ENCODE peak calls at places on chromosomes 13 and 19, in eight cellular contexts. J is lower leg skin, H is GM12865, N is GM12864, Q is choroid plexus epithelial cell, D is kidney, T is brain microvascular endothelial cell, X is esophagus squamous epithelium. P is an unnamed sample.

GRCh38 chr13:44159633-44160279 is 213.9 kb upstream of the SERP2 start:
- DNase-seq in N (no peak), T (no peak), D (no peak), H (no peak), J (peak; percentile 39), X (no peak), Q (no peak), P (peak; percentile 58)

GRCh38 chr19:10567696-10568443 is 909 bp downstream of the CDKN2D start:
- DNase-seq in T (no peak), J (no peak), N (no peak), D (no peak), X (no peak), Q (no peak), H (no peak), P (no peak)

GRCh38 chr13:40076765-40077362 is 421.4 kb downstream of the COG6 start:
- DNase-seq in D (no peak), Q (no peak), J (no peak), X (no peak), N (no peak), H (no peak), T (no peak), P (no peak)

GRCh38 chr19:4013886-4014540 is 6.5 kb downstream of the PIAS4 start:
- DNase-seq in T (no peak), N (no peak), X (no peak), D (peak; percentile 46), J (no peak), H (no peak), Q (no peak), P (no peak)

GRCh38 chr13:114128624-114129522 is 3.5 kb downstream of the RASA3 start:
- DNase-seq in H (peak; percentile 92), X (peak; percentile 49), Q (peak; percentile 90), J (peak; percentile 69), T (peak; percentile 93), D (peak; percentile 94), N (peak; percentile 84), P (no peak)

GRCh38 chr13:73816702-73817101 is 317.5 kb downstream of the KLF12 start:
- DNase-seq in T (no peak), N (no peak), Q (no peak), H (no peak), J (no peak), X (no peak), D (no peak), P (no peak)

GRCh38 chr13:22039961-22040360 is 369.1 kb downstream of the FGF9 start:
- DNase-seq in Q (no peak), N (no peak), X (no peak), J (no peak), H (no peak), T (no peak), D (no peak), P (no peak)

GRCh38 chr19:8506402-8506957 is 4.0 kb upstream of the PRAM1 start:
- DNase-seq in X (no peak), N (no peak), J (no peak), H (no peak), Q (no peak), T (no peak), D (no peak), P (no peak)

GRCh38 chr19:1512671-1513491 is at the start of gene ADAMTSL5:
- DNase-seq in T (no peak), N (no peak), D (no peak), J (no peak), X (no peak), Q (peak; percentile 19), H (peak; percentile 69), P (no peak)

GRCh38 chr19:10074153-10074552 is 12.0 kb upstream of the SHFL start:
- DNase-seq in Q (peak; percentile 50), T (peak; percentile 7), X (no peak), D (no peak), N (no peak), H (peak; percentile 76), J (no peak), P (no peak)

GRCh38 chr13:54356849-54357248 is 1328.2 kb downstream of the OLFM4 start:
- DNase-seq in H (no peak), J (no peak), N (no peak), D (no peak), X (no peak), T (no peak), Q (no peak), P (no peak)

GRCh38 chr19:12546068-12546467 is 5.2 kb downstream of the ZNF564 start:
- DNase-seq in D (no peak), T (no peak), Q (no peak), J (no peak), X (no peak), H (no peak), N (no peak), P (no peak)

GRCh38 chr19:12555456-12555930 is 4.2 kb upstream of the ZNF564 start:
- DNase-seq in X (no peak), H (no peak), D (no peak), T (no peak), J (no peak), Q (no peak), N (no peak), P (no peak)

GRCh38 chr19:12546903-12547302 is 4.4 kb downstream of the ZNF564 start:
- DNase-seq in H (no peak), N (no peak), D (no peak), X (no peak), J (no peak), Q (no peak), T (no peak), P (no peak)

GRCh38 chr19:12545267-12545666 is 6.0 kb downstream of the ZNF564 start:
- DNase-seq in Q (no peak), D (no peak), X (no peak), J (no peak), H (no peak), N (no peak), T (no peak), P (no peak)

DNA sequence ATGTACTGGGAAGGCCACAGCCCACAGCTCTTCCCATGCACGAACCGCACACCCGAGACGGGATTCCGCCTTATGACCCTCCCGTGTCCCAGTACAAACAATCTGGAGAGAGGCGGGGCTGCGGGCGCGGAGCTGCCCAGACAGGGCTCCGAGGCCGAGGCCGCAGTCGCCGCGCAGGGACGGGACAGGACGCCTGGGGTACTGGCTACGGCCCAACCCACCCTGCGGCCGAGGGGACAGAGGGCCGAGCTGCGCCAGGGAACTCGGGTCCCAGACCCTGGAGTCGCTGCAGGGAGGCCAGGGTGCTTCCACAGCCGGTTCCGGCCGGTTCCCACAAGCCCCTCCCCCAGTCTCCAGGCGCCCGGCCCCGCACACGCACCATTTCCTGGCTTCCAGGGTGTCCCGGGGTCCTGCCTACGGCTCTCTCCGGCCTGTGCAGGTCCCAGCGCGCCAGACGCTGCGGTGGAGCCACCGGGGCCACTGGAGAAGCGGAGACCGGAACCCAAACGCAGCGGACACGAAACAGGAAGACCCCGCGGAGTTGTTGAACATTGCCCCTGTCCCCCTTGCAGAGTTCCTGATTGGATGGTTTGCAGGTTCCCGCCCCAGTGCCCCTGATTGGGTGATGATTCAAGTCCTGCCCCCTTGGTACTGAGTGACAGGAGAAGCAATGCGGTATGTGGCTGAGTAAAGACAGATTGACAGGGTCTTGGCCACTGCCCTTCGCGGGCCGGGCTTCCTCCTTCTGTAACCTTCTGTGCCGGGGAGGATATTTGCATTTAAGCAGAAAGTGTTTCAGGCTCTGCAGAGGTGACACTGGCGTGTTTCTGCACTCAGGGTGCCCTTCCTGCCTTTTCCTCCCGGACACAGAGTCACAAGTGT is at the start of gene ZNF564:
- DNase-seq in N (peak; percentile 100), X (peak; percentile 96), Q (peak; percentile 99), T (peak; percentile 98), D (peak; percentile 97), J (peak; percentile 98), H (peak; percentile 100), P (peak; percentile 89)
- TF ChIP-seq CTCF in N (no peak), X (no peak), Q (no peak), T (no peak), D (no peak), J (no peak), H (no peak), P (no peak)

GRCh38 chr13:101451641-101452040 is 834 bp upstream of the ITGBL1 start:
- DNase-seq in J (no peak), D (no peak), Q (no peak), X (no peak), T (no peak), N (no peak), H (no peak), P (no peak)

GRCh38 chr13:101453784-101454201 is 1.3 kb downstream of the ITGBL1 start:
- DNase-seq in X (no peak), T (no peak), D (peak; percentile 57), Q (no peak), H (peak; percentile 5), J (no peak), N (no peak), P (no peak)

GRCh38 chr13:101450749-101451130 is 1.7 kb upstream of the ITGBL1 start:
- DNase-seq in Q (no peak), J (no peak), N (no peak), D (no peak), H (no peak), T (no peak), X (no peak), P (no peak)

GRCh38 chr13:101454767-101455166 is 2.3 kb downstream of the ITGBL1 start:
- DNase-seq in N (no peak), T (no peak), H (no peak), X (no peak), D (no peak), J (no peak), Q (peak; percentile 40), P (peak; percentile 27)

GRCh38 chr13:101452519-101453485 is at the start of gene ITGBL1:
- DNase-seq in Q (peak; percentile 64), X (no peak), D (peak; percentile 62), J (no peak), N (peak; percentile 0), T (no peak), H (peak; percentile 20), P (no peak)
- H3K4me3 ChIP-seq in Q (peak within 1 kb of the TSS; percentile 67), X (peak within 1 kb of the TSS; percentile 48), D (peak within 1 kb of the TSS; percentile 55), J (peak within 1 kb of the TSS; percentile 40), N (peak within 1 kb of the TSS; percentile 32), T (peak within 1 kb of the TSS; percentile 62), H (peak within 1 kb of the TSS; percentile 7), P (peak within 1 kb of the TSS; percentile 56)

DNA sequence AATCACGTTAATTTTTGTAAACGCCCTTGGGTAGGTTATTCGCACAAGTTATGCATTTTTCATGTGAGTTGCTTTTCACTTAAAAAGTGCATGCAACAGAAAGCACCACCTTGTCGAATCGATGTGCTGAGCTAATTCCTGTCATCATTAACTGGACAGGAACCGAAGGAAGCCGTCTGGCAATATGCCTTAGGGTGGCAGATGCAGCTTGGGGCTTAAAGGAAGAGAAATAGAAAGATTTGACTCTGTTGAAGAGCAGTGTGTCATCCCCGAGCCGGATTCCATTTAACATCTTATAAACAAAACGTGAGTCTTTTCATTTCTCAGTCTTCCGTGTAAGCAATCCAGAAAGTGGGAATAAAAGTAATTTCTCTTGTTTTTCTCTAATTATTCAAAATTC is 70.0 kb downstream of the ATP11A start:
- DNase-seq in D (no peak), J (no peak), H (no peak), X (no peak), N (no peak), Q (no peak), T (no peak), P (no peak)
- TF ChIP-seq CTCF in D (no peak), J (no peak), H (no peak), X (no peak), N (no peak), Q (no peak), T (no peak), P (no peak)

DNA sequence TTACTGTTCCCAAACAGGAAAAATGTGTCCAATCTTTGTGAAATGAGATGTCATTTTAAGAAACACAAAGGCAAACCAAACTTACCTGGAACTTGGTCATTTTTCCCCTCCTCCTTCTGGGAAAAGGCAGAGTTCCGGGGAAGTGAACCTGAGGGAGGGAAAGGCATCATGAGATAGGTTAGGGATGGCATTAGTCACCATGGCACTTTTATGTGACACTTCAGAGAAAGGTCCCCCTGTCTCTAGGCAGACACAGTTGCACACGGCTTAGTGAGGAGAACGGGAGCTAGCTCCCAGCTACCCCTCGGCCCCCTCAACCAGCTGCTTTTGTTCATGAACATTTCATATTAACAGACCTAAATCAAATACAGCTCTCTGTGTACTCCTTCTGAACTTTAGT is 1.5 kb downstream of the ZNF235 start:
- DNase-seq in X (no peak), H (no peak), T (no peak), N (no peak), J (no peak), Q (no peak), D (no peak), P (no peak)
- H3K4me3 ChIP-seq in X (no peak overlapping the region), H (no peak overlapping the region), T (no peak overlapping the region), N (no peak overlapping the region), J (no peak overlapping the region), Q (no peak overlapping the region), D (peak overlapping the region; percentile 94), P (peak overlapping the region; percentile 13)

P was measured in Panc1.